ENCODE peak calls at places on chromosomes 16 and 17, in ten cellular contexts. One of them, this sample, is unnamed.

GRCh38 chr17:68600881-68601564 is at the start of gene FAM20A:
- DNase-seq in pancreas: peak
- DNase-seq in activated T-cell treated with anti-CD3 and anti-CD28 coated beads for 4 hours: no peak
- DNase-seq in GOT3: no peak
- DNase-seq in ACHN: no peak
- DNase-seq in EH: no peak
- DNase-seq in kidney tubule cell: peak
- DNase-seq in NCI-H1105: no peak
- DNase-seq in CD8-positive, alpha-beta memory T cell: no peak
- DNase-seq in AG04449: no peak
- DNase-seq in this sample: no peak

GRCh38 chr16:87496101-87496801 is 3.4 kb upstream of the ZCCHC14 start:
- DNase-seq in pancreas: no peak
- DNase-seq in activated T-cell treated with anti-CD3 and anti-CD28 coated beads for 4 hours: no peak
- DNase-seq in GOT3: no peak
- DNase-seq in ACHN: no peak
- DNase-seq in EH: no peak
- DNase-seq in kidney tubule cell: no peak
- DNase-seq in NCI-H1105: no peak
- DNase-seq in CD8-positive, alpha-beta memory T cell: no peak
- DNase-seq in AG04449: no peak
- DNase-seq in this sample: no peak

GRCh38 chr17:49748223-49748622 is 15.7 kb downstream of the FAM117A start:
- DNase-seq in pancreas: no peak
- DNase-seq in activated T-cell treated with anti-CD3 and anti-CD28 coated beads for 4 hours: no peak
- DNase-seq in GOT3: no peak
- DNase-seq in ACHN: no peak
- DNase-seq in EH: no peak
- DNase-seq in kidney tubule cell: no peak
- DNase-seq in NCI-H1105: no peak
- DNase-seq in CD8-positive, alpha-beta memory T cell: no peak
- DNase-seq in AG04449: no peak
- DNase-seq in this sample: no peak

GRCh38 chr16:13148836-13149235 is 247.4 kb downstream of the SHISA9 start:
- DNase-seq in pancreas: no peak
- DNase-seq in activated T-cell treated with anti-CD3 and anti-CD28 coated beads for 4 hours: no peak
- DNase-seq in GOT3: no peak
- DNase-seq in ACHN: no peak
- DNase-seq in EH: no peak
- DNase-seq in kidney tubule cell: no peak
- DNase-seq in NCI-H1105: no peak
- DNase-seq in CD8-positive, alpha-beta memory T cell: no peak
- DNase-seq in AG04449: no peak
- DNase-seq in this sample: no peak

GRCh38 chr17:68906638-68907037 is 48.6 kb downstream of the ABCA8 start:
- DNase-seq in pancreas: no peak
- DNase-seq in activated T-cell treated with anti-CD3 and anti-CD28 coated beads for 4 hours: no peak
- DNase-seq in GOT3: no peak
- DNase-seq in ACHN: peak
- DNase-seq in EH: no peak
- DNase-seq in kidney tubule cell: peak
- DNase-seq in NCI-H1105: no peak
- DNase-seq in CD8-positive, alpha-beta memory T cell: no peak
- DNase-seq in AG04449: no peak
- DNase-seq in this sample: no peak

GRCh38 chr17:42312285-42313130 is 24.2 kb downstream of the STAT5A start:
- DNase-seq in pancreas: peak
- DNase-seq in activated T-cell treated with anti-CD3 and anti-CD28 coated beads for 4 hours: peak
- DNase-seq in GOT3: peak
- DNase-seq in ACHN: peak
- DNase-seq in EH: peak
- DNase-seq in kidney tubule cell: peak
- DNase-seq in NCI-H1105: peak
- DNase-seq in CD8-positive, alpha-beta memory T cell: peak
- DNase-seq in AG04449: no peak
- DNase-seq in this sample: peak

GRCh38 chr17:47810200-47810821 is 11.3 kb downstream of the OSBPL7 start:
- DNase-seq in pancreas: peak
- DNase-seq in activated T-cell treated with anti-CD3 and anti-CD28 coated beads for 4 hours: no peak
- DNase-seq in GOT3: no peak
- DNase-seq in ACHN: peak
- DNase-seq in EH: peak
- DNase-seq in kidney tubule cell: peak
- DNase-seq in NCI-H1105: no peak
- DNase-seq in CD8-positive, alpha-beta memory T cell: peak
- DNase-seq in AG04449: peak
- DNase-seq in this sample: peak

GRCh38 chr16:86609115-86609514 is 30.8 kb downstream of the FOXL1 start:
- DNase-seq in pancreas: no peak
- DNase-seq in activated T-cell treated with anti-CD3 and anti-CD28 coated beads for 4 hours: no peak
- DNase-seq in GOT3: no peak
- DNase-seq in ACHN: peak
- DNase-seq in EH: peak
- DNase-seq in kidney tubule cell: peak
- DNase-seq in NCI-H1105: no peak
- DNase-seq in CD8-positive, alpha-beta memory T cell: no peak
- DNase-seq in AG04449: peak
- DNase-seq in this sample: peak

GRCh38 chr17:72460711-72461110 is 339.9 kb downstream of the SOX9 start:
- DNase-seq in pancreas: no peak
- DNase-seq in activated T-cell treated with anti-CD3 and anti-CD28 coated beads for 4 hours: no peak
- DNase-seq in GOT3: no peak
- DNase-seq in ACHN: no peak
- DNase-seq in EH: peak
- DNase-seq in kidney tubule cell: peak
- DNase-seq in NCI-H1105: no peak
- DNase-seq in CD8-positive, alpha-beta memory T cell: no peak
- DNase-seq in AG04449: no peak
- DNase-seq in this sample: no peak

GRCh38 chr16:12147681-12148479 is 171.3 kb downstream of the SNX29 start:
- DNase-seq in pancreas: no peak
- DNase-seq in activated T-cell treated with anti-CD3 and anti-CD28 coated beads for 4 hours: no peak
- DNase-seq in GOT3: no peak
- DNase-seq in ACHN: no peak
- DNase-seq in EH: peak
- DNase-seq in kidney tubule cell: peak
- DNase-seq in NCI-H1105: no peak
- DNase-seq in CD8-positive, alpha-beta memory T cell: no peak
- DNase-seq in AG04449: no peak
- DNase-seq in this sample: peak

GRCh38 chr17:82981141-82981540 is 98.3 kb upstream of the METRNL start:
- DNase-seq in pancreas: no peak
- DNase-seq in activated T-cell treated with anti-CD3 and anti-CD28 coated beads for 4 hours: no peak
- DNase-seq in GOT3: no peak
- DNase-seq in ACHN: no peak
- DNase-seq in EH: no peak
- DNase-seq in kidney tubule cell: no peak
- DNase-seq in NCI-H1105: no peak
- DNase-seq in CD8-positive, alpha-beta memory T cell: no peak
- DNase-seq in AG04449: no peak
- DNase-seq in this sample: no peak

GRCh38 chr16:79287424-79287917 is 313.1 kb downstream of the MAF start:
- DNase-seq in pancreas: no peak
- DNase-seq in activated T-cell treated with anti-CD3 and anti-CD28 coated beads for 4 hours: no peak
- DNase-seq in GOT3: no peak
- DNase-seq in ACHN: no peak
- DNase-seq in EH: no peak
- DNase-seq in kidney tubule cell: no peak
- DNase-seq in NCI-H1105: no peak
- DNase-seq in CD8-positive, alpha-beta memory T cell: no peak
- DNase-seq in AG04449: no peak
- DNase-seq in this sample: no peak

GRCh38 chr17:7405413-7405881 is 1.6 kb upstream of the TMEM256 start:
- DNase-seq in pancreas: no peak
- DNase-seq in activated T-cell treated with anti-CD3 and anti-CD28 coated beads for 4 hours: no peak
- DNase-seq in GOT3: no peak
- DNase-seq in ACHN: no peak
- DNase-seq in EH: no peak
- DNase-seq in kidney tubule cell: no peak
- DNase-seq in NCI-H1105: no peak
- DNase-seq in CD8-positive, alpha-beta memory T cell: no peak
- DNase-seq in AG04449: no peak
- DNase-seq in this sample: no peak

This sample was measured in Caki2.